ENCODE peak calls at places on chromosomes 2 and 18, in ten cellular contexts. One of them, this sample, is unnamed.

GRCh38 chr2:232870766-232871371 is 805 bp downstream of the SNORC start:
- DNase-seq in H9: no peak
- DNase-seq in neural progenitor cell: no peak
- DNase-seq in GM13976: no peak
- DNase-seq in RWPE1: no peak
- DNase-seq in left lung: no peak
- DNase-seq in mammary epithelial cell: no peak
- DNase-seq in cardiac fibroblast: no peak
- DNase-seq in progenitor cell of endocrine pancreas: no peak
- DNase-seq in CD8-positive, alpha-beta T cell: no peak
- DNase-seq in this sample: no peak

GRCh38 chr2:1727101-1727771 is 17.1 kb downstream of the PXDN start:
- DNase-seq in progenitor cell of endocrine pancreas: no peak
- DNase-seq in left lung: no peak
- DNase-seq in mammary epithelial cell: no peak
- DNase-seq in cardiac fibroblast: peak
- DNase-seq in RWPE1: no peak
- DNase-seq in neural progenitor cell: no peak
- DNase-seq in GM13976: no peak
- DNase-seq in H9: no peak
- DNase-seq in CD8-positive, alpha-beta T cell: no peak
- DNase-seq in this sample: no peak

GRCh38 chr2:160491922-160492371 is 1.7 kb downstream of the RBMS1 start:
- DNase-seq in CD8-positive, alpha-beta T cell: no peak
- DNase-seq in RWPE1: peak
- DNase-seq in mammary epithelial cell: peak
- DNase-seq in GM13976: no peak
- DNase-seq in progenitor cell of endocrine pancreas: no peak
- DNase-seq in left lung: no peak
- DNase-seq in H9: no peak
- DNase-seq in cardiac fibroblast: peak
- DNase-seq in neural progenitor cell: peak
- DNase-seq in this sample: no peak

GRCh38 chr2:157229572-157229971 is 27.9 kb upstream of the GALNT5 start:
- DNase-seq in GM13976: no peak
- DNase-seq in progenitor cell of endocrine pancreas: no peak
- DNase-seq in H9: no peak
- DNase-seq in left lung: no peak
- DNase-seq in CD8-positive, alpha-beta T cell: no peak
- DNase-seq in mammary epithelial cell: peak
- DNase-seq in cardiac fibroblast: peak
- DNase-seq in neural progenitor cell: no peak
- DNase-seq in RWPE1: no peak
- DNase-seq in this sample: no peak

GRCh38 chr2:117960231-117960630 is 53.6 kb downstream of the CCDC93 start:
- DNase-seq in CD8-positive, alpha-beta T cell: no peak
- DNase-seq in progenitor cell of endocrine pancreas: no peak
- DNase-seq in H9: no peak
- DNase-seq in cardiac fibroblast: peak
- DNase-seq in GM13976: no peak
- DNase-seq in mammary epithelial cell: no peak
- DNase-seq in neural progenitor cell: no peak
- DNase-seq in left lung: no peak
- DNase-seq in RWPE1: no peak
- DNase-seq in this sample: no peak

GRCh38 chr2:61356958-61357350 is 113.9 kb downstream of the USP34 start:
- DNase-seq in mammary epithelial cell: no peak
- DNase-seq in left lung: no peak
- DNase-seq in progenitor cell of endocrine pancreas: no peak
- DNase-seq in RWPE1: no peak
- DNase-seq in neural progenitor cell: no peak
- DNase-seq in cardiac fibroblast: peak
- DNase-seq in CD8-positive, alpha-beta T cell: no peak
- DNase-seq in GM13976: no peak
- DNase-seq in H9: no peak
- DNase-seq in this sample: no peak

GRCh38 chr2:109246176-109246575 is 117.2 kb downstream of the SH3RF3 start:
- DNase-seq in neural progenitor cell: no peak
- DNase-seq in cardiac fibroblast: no peak
- DNase-seq in GM13976: no peak
- DNase-seq in mammary epithelial cell: no peak
- DNase-seq in CD8-positive, alpha-beta T cell: no peak
- DNase-seq in H9: no peak
- DNase-seq in RWPE1: no peak
- DNase-seq in progenitor cell of endocrine pancreas: no peak
- DNase-seq in left lung: no peak
- DNase-seq in this sample: no peak

GRCh38 chr2:202032841-202033316 is 776 bp upstream of the FZD7 start:
- DNase-seq in left lung: peak
- DNase-seq in progenitor cell of endocrine pancreas: peak
- DNase-seq in cardiac fibroblast: peak
- DNase-seq in CD8-positive, alpha-beta T cell: peak
- DNase-seq in GM13976: peak
- DNase-seq in RWPE1: peak
- DNase-seq in mammary epithelial cell: peak
- DNase-seq in neural progenitor cell: peak
- DNase-seq in H9: peak
- DNase-seq in this sample: peak

GRCh38 chr2:180314086-180314485 is 307.0 kb upstream of the CWC22 start:
- DNase-seq in H9: no peak
- DNase-seq in progenitor cell of endocrine pancreas: no peak
- DNase-seq in left lung: no peak
- DNase-seq in mammary epithelial cell: no peak
- DNase-seq in GM13976: no peak
- DNase-seq in RWPE1: no peak
- DNase-seq in neural progenitor cell: no peak
- DNase-seq in CD8-positive, alpha-beta T cell: no peak
- DNase-seq in cardiac fibroblast: peak
- DNase-seq in this sample: no peak

GRCh38 chr2:68156419-68156818 is 1.3 kb upstream of the PNO1 start:
- DNase-seq in mammary epithelial cell: no peak
- DNase-seq in progenitor cell of endocrine pancreas: no peak
- DNase-seq in neural progenitor cell: no peak
- DNase-seq in left lung: no peak
- DNase-seq in CD8-positive, alpha-beta T cell: no peak
- DNase-seq in RWPE1: no peak
- DNase-seq in GM13976: no peak
- DNase-seq in H9: no peak
- DNase-seq in cardiac fibroblast: no peak
- DNase-seq in this sample: no peak

GRCh38 chr2:225223301-225223700 is 176.2 kb upstream of the NYAP2 start:
- DNase-seq in GM13976: no peak
- DNase-seq in progenitor cell of endocrine pancreas: no peak
- DNase-seq in left lung: no peak
- DNase-seq in H9: no peak
- DNase-seq in cardiac fibroblast: no peak
- DNase-seq in RWPE1: no peak
- DNase-seq in mammary epithelial cell: no peak
- DNase-seq in CD8-positive, alpha-beta T cell: no peak
- DNase-seq in neural progenitor cell: no peak
- DNase-seq in this sample: no peak

GRCh38 chr2:5123597-5124196 is 568.5 kb upstream of the SOX11 start:
- DNase-seq in left lung: no peak
- DNase-seq in progenitor cell of endocrine pancreas: no peak
- DNase-seq in mammary epithelial cell: no peak
- DNase-seq in H9: no peak
- DNase-seq in RWPE1: no peak
- DNase-seq in cardiac fibroblast: no peak
- DNase-seq in GM13976: no peak
- DNase-seq in CD8-positive, alpha-beta T cell: no peak
- DNase-seq in neural progenitor cell: no peak
- DNase-seq in this sample: no peak

GRCh38 chr18:68520406-68521075 is 194.4 kb downstream of the TMX3 start:
- DNase-seq in progenitor cell of endocrine pancreas: no peak
- DNase-seq in GM13976: no peak
- DNase-seq in cardiac fibroblast: no peak
- DNase-seq in CD8-positive, alpha-beta T cell: no peak
- DNase-seq in neural progenitor cell: no peak
- DNase-seq in H9: no peak
- DNase-seq in left lung: no peak
- DNase-seq in RWPE1: no peak
- DNase-seq in mammary epithelial cell: peak
- DNase-seq in this sample: no peak

DNA sequence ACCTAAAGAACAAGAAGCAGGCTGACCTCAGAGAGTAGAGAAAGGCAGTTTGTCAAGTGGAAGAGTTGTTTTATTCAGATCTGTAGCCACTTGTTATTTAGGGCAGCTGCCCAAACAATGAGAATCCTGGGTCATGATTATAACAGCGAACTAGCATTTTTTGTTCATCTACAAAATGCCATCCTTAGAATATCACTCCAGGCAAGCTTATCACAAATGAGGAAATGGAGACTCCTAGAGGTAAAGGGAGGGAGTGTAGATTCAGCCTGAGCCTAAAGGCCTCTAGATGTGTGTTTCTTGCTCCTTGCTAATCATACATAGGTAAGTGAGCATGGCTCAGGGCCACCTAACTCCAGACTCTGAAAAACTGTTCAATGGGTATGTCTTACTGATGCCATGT is 126.1 kb downstream of the HNMT start:
- DNase-seq in neural progenitor cell: no peak
- DNase-seq in RWPE1: peak
- DNase-seq in mammary epithelial cell: peak
- DNase-seq in progenitor cell of endocrine pancreas: no peak
- DNase-seq in cardiac fibroblast: peak
- DNase-seq in H9: no peak
- DNase-seq in GM13976: peak
- DNase-seq in CD8-positive, alpha-beta T cell: no peak
- DNase-seq in left lung: no peak
- DNase-seq in this sample: peak
- TF ChIP-seq CTCF in neural progenitor cell: peak
- TF ChIP-seq CTCF in RWPE1: no peak
- TF ChIP-seq CTCF in mammary epithelial cell: peak
- TF ChIP-seq CTCF in progenitor cell of endocrine pancreas: peak
- TF ChIP-seq CTCF in cardiac fibroblast: peak
- TF ChIP-seq CTCF in H9: peak
- TF ChIP-seq CTCF in GM13976: peak
- TF ChIP-seq CTCF in CD8-positive, alpha-beta T cell: no peak
- TF ChIP-seq CTCF in left lung: peak
- TF ChIP-seq CTCF in this sample: peak

DNA sequence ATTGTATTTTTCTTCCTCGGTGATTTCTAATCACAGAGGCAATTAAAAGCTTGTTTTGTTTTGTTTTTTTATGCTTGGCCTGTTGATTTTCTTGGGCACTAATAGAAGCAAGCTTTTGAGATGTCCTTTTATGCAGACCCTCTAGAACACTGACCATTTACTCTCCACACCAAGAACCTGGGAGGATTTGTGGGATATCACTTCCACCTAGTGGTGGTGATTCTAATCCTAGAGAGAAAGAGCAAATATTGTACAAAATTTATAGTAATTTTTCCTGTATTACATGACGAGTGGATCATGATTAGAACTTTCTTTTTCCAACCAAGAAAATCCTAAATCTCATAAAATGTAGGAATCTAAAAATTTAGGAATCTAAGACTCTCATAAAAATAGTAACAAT is 23.4 kb downstream of the NEMP2 start:
- DNase-seq in neural progenitor cell: no peak
- DNase-seq in left lung: no peak
- DNase-seq in RWPE1: no peak
- DNase-seq in H9: no peak
- DNase-seq in mammary epithelial cell: no peak
- DNase-seq in cardiac fibroblast: peak
- DNase-seq in progenitor cell of endocrine pancreas: no peak
- DNase-seq in GM13976: no peak
- DNase-seq in CD8-positive, alpha-beta T cell: no peak
- DNase-seq in this sample: no peak
- TF ChIP-seq CTCF in neural progenitor cell: peak
- TF ChIP-seq CTCF in left lung: peak
- TF ChIP-seq CTCF in RWPE1: peak
- TF ChIP-seq CTCF in H9: peak
- TF ChIP-seq CTCF in mammary epithelial cell: peak
- TF ChIP-seq CTCF in cardiac fibroblast: peak
- TF ChIP-seq CTCF in progenitor cell of endocrine pancreas: peak
- TF ChIP-seq CTCF in GM13976: peak
- TF ChIP-seq CTCF in CD8-positive, alpha-beta T cell: no peak
- TF ChIP-seq CTCF in this sample: peak

GRCh38 chr2:166419616-166419934 is 43.8 kb upstream of the SCN9A start:
- DNase-seq in cardiac fibroblast: peak
- DNase-seq in RWPE1: peak
- DNase-seq in CD8-positive, alpha-beta T cell: no peak
- DNase-seq in mammary epithelial cell: peak
- DNase-seq in progenitor cell of endocrine pancreas: no peak
- DNase-seq in GM13976: no peak
- DNase-seq in neural progenitor cell: peak
- DNase-seq in left lung: no peak
- DNase-seq in H9: no peak
- DNase-seq in this sample: no peak
- TF ChIP-seq CTCF in cardiac fibroblast: peak
- TF ChIP-seq CTCF in RWPE1: peak
- TF ChIP-seq CTCF in CD8-positive, alpha-beta T cell: no peak
- TF ChIP-seq CTCF in mammary epithelial cell: peak
- TF ChIP-seq CTCF in progenitor cell of endocrine pancreas: peak
- TF ChIP-seq CTCF in GM13976: no peak
- TF ChIP-seq CTCF in neural progenitor cell: peak
- TF ChIP-seq CTCF in left lung: no peak
- TF ChIP-seq CTCF in H9: peak
- TF ChIP-seq CTCF in this sample: peak

GRCh38 chr18:49247786-49248185 is 212.7 kb downstream of the DYM start:
- DNase-seq in progenitor cell of endocrine pancreas: no peak
- DNase-seq in H9: no peak
- DNase-seq in cardiac fibroblast: peak
- DNase-seq in GM13976: no peak
- DNase-seq in RWPE1: no peak
- DNase-seq in left lung: no peak
- DNase-seq in neural progenitor cell: no peak
- DNase-seq in mammary epithelial cell: no peak
- DNase-seq in CD8-positive, alpha-beta T cell: no peak
- DNase-seq in this sample: no peak

GRCh38 chr18:49251451-49251850 is 209.0 kb downstream of the DYM start:
- DNase-seq in CD8-positive, alpha-beta T cell: no peak
- DNase-seq in GM13976: no peak
- DNase-seq in mammary epithelial cell: no peak
- DNase-seq in neural progenitor cell: no peak
- DNase-seq in progenitor cell of endocrine pancreas: no peak
- DNase-seq in cardiac fibroblast: no peak
- DNase-seq in RWPE1: no peak
- DNase-seq in H9: no peak
- DNase-seq in left lung: no peak
- DNase-seq in this sample: no peak

GRCh38 chr18:49249523-49249922 is 210.9 kb downstream of the DYM start:
- DNase-seq in neural progenitor cell: no peak
- DNase-seq in CD8-positive, alpha-beta T cell: no peak
- DNase-seq in GM13976: no peak
- DNase-seq in left lung: no peak
- DNase-seq in mammary epithelial cell: peak
- DNase-seq in progenitor cell of endocrine pancreas: no peak
- DNase-seq in cardiac fibroblast: peak
- DNase-seq in RWPE1: peak
- DNase-seq in H9: no peak
- DNase-seq in this sample: no peak

DNA sequence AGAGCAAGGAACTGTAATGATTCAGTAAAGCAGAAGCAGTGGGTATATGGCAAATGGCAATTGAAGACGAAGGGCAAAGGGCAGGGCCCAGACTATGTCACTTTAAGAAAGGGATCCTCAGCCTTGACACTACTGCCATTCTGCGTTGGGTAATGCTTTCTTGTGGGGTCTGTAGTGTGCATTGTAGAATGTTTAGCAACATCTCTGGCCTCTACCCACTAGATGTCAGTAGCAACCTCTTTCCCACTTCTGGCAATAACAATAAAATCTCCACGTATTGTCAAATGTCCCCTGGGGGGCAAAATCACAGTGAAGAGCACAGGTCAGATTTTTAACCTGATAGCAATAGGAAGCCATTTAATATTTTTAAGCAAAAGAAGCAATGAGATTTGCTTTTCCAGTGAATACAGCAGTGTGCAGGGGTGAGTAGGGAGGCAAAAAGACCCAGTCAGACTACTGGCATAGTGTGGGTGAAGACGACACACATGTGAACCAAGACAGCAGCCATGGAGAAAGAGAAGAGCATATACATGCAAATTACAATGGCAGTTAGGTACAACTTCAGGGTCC is 209.5 kb downstream of the DYM start:
- DNase-seq in H9: no peak
- DNase-seq in CD8-positive, alpha-beta T cell: no peak
- DNase-seq in cardiac fibroblast: peak
- DNase-seq in neural progenitor cell: peak
- DNase-seq in RWPE1: no peak
- DNase-seq in left lung: no peak
- DNase-seq in GM13976: no peak
- DNase-seq in progenitor cell of endocrine pancreas: no peak
- DNase-seq in mammary epithelial cell: no peak
- DNase-seq in this sample: no peak
- TF ChIP-seq CTCF in H9: peak
- TF ChIP-seq CTCF in CD8-positive, alpha-beta T cell: no peak
- TF ChIP-seq CTCF in cardiac fibroblast: peak
- TF ChIP-seq CTCF in neural progenitor cell: peak
- TF ChIP-seq CTCF in RWPE1: no peak
- TF ChIP-seq CTCF in left lung: no peak
- TF ChIP-seq CTCF in GM13976: no peak
- TF ChIP-seq CTCF in progenitor cell of endocrine pancreas: peak
- TF ChIP-seq CTCF in mammary epithelial cell: peak
- TF ChIP-seq CTCF in this sample: no peak